ENCODE peak calls at places on chromosomes 2 and 18, in four cellular contexts. H is left ventricle myocardium superior, K is Daoy, X is fibroblast of mammary gland. A is an unnamed sample.

GRCh38 chr2:11387831-11388230 is 43.4 kb upstream of the ROCK2 start:
- DNase-seq in X (no peak), H (no peak), K (no peak), A (no peak)

GRCh38 chr2:206443735-206444527 is 599 bp downstream of the ADAM23 start:
- DNase-seq in K (peak), H (no peak), X (peak), A (peak)

GRCh38 chr2:143284087-143284675 is 155.0 kb downstream of the ARHGAP15 start:
- DNase-seq in H (no peak), K (peak), X (peak), A (peak)

GRCh38 chr2:193584001-193584400 is 1389.3 kb upstream of the TMEFF2 start:
- DNase-seq in K (peak), X (peak), H (no peak), A (no peak)

GRCh38 chr2:174337337-174338154 is 2.8 kb downstream of the SP9 start:
- DNase-seq in X (no peak), K (peak), H (peak), A (peak)

GRCh38 chr2:172639823-172640222 is 83.9 kb downstream of the PDK1 start:
- DNase-seq in H (no peak), X (peak), K (peak), A (no peak)

GRCh38 chr18:26510337-26510736 is 38.0 kb downstream of the KCTD1 start:
- DNase-seq in X (no peak), K (no peak), H (no peak), A (no peak)

GRCh38 chr2:17813015-17813741 is 3.1 kb upstream of the MSGN1 start:
- DNase-seq in X (peak), K (peak), H (no peak), A (no peak)

GRCh38 chr2:40101076-40101688 is 322.1 kb upstream of the THUMPD2 start:
- DNase-seq in H (no peak), K (peak), X (peak), A (peak)

GRCh38 chr2:108614043-108614435 is 79.8 kb downstream of the LIMS1 start:
- DNase-seq in H (no peak), X (no peak), K (no peak), A (no peak)

GRCh38 chr2:238456966-238457926 is 30.5 kb downstream of the ASB1 start:
- DNase-seq in X (peak), H (no peak), K (no peak), A (no peak)

GRCh38 chr2:45922577-45922988 is 271.1 kb downstream of the PRKCE start:
- DNase-seq in K (peak), X (no peak), H (peak), A (no peak)

GRCh38 chr18:62128157-62128556 is 58.7 kb downstream of the PIGN start:
- DNase-seq in K (peak), X (peak), H (no peak), A (no peak)

GRCh38 chr2:234257859-234258561 is 207.5 kb downstream of the SPP2 start:
- DNase-seq in K (peak), H (no peak), X (peak), A (no peak)

GRCh38 chr2:98822301-98823164 is 91.6 kb upstream of the MGAT4A start:
- DNase-seq in X (no peak), H (peak), K (no peak), A (peak)

GRCh38 chr2:24559714-24560113 is 68.7 kb downstream of the NCOA1 start:
- DNase-seq in H (no peak), X (peak), K (no peak), A (no peak)

GRCh38 chr18:60568211-60568610 is 195.6 kb upstream of the MC4R start:
- DNase-seq in X (peak), K (peak), H (no peak), A (no peak)

GRCh38 chr18:77207540-77207939 is 42.1 kb upstream of the GALR1 start:
- DNase-seq in X (peak), K (peak), H (peak), A (peak)

GRCh38 chr2:136207665-136208064 is 89.7 kb upstream of the CXCR4 start:
- DNase-seq in H (no peak), X (no peak), K (no peak), A (no peak)